ENCODE peak calls at places on chromosomes 7 and 10, in four cellular contexts. Z is endodermal cell, I is epithelial cell of esophagus, H is IMR-90. L is an unnamed sample.
A peak's percentile ranks its signal among the peaks of the same experiment; 100 is the strongest.

GRCh38 chr7:37400022-37400421 is 48.6 kb downstream of the ELMO1 start:
- DNase-seq in Z (no peak), I (no peak), H (no peak), L (no peak)

GRCh38 chr10:11782793-11783557 is 40.2 kb upstream of the PROSER2 start:
- DNase-seq in Z (peak; percentile 49), I (peak; percentile 77), H (peak; percentile 58), L (peak; percentile 74)

GRCh38 chr10:100483876-100484666 is 21.3 kb downstream of the WNT8B start:
- DNase-seq in Z (no peak), I (no peak), H (no peak), L (no peak)

GRCh38 chr10:111207525-111207924 is 130.7 kb downstream of the ADRA2A start:
- DNase-seq in Z (peak; percentile 68), I (no peak), H (no peak), L (no peak)

GRCh38 chr10:7483848-7484247 is 73.0 kb upstream of the SFMBT2 start:
- DNase-seq in Z (no peak), I (no peak), H (no peak), L (no peak)

GRCh38 chr10:118584181-118584954 is 11.1 kb downstream of the PRLHR start:
- DNase-seq in Z (no peak), I (peak; percentile 87), H (peak; percentile 70), L (peak; percentile 72)

GRCh38 chr7:27608776-27609495 is 53.7 kb downstream of the HIBADH start:
- DNase-seq in Z (no peak), I (peak; percentile 56), H (no peak), L (no peak)

GRCh38 chr10:50631052-50631451 is 7.3 kb upstream of the SGMS1 start:
- DNase-seq in Z (no peak), I (no peak), H (no peak), L (no peak)

GRCh38 chr7:144384555-144385245 is 18.8 kb downstream of the NOBOX start:
- DNase-seq in Z (peak; percentile 72), I (peak; percentile 74), H (no peak), L (peak; percentile 52)

GRCh38 chr10:31142026-31142425 is 110.4 kb upstream of the ZNF438 start:
- DNase-seq in Z (no peak), I (no peak), H (peak; percentile 90), L (peak; percentile 66)

GRCh38 chr7:87628780-87629569 is 777 bp downstream of the RUNDC3B start:
- DNase-seq in Z (peak; percentile 78), I (peak; percentile 57), H (no peak), L (peak; percentile 2)

GRCh38 chr10:73232887-73233286 is 14.2 kb downstream of the DNAJC9 start:
- DNase-seq in Z (peak; percentile 57), I (no peak), H (no peak), L (no peak)

GRCh38 chr10:119462773-119463172 is 79.7 kb downstream of the RGS10 start:
- DNase-seq in Z (no peak), I (no peak), H (no peak), L (no peak)

GRCh38 chr7:44065431-44066110 is at the start of gene PGAM2:
- DNase-seq in Z (peak; percentile 85), I (no peak), H (no peak), L (no peak)

GRCh38 chr10:14116837-14117236 is 213.9 kb downstream of the FRMD4A start:
- DNase-seq in Z (no peak), I (no peak), H (no peak), L (no peak)

GRCh38 chr10:110425684-110426293 is 71.9 kb upstream of the DUSP5 start:
- DNase-seq in Z (no peak), I (peak; percentile 74), H (peak; percentile 99), L (peak; percentile 83)

GRCh38 chr10:114953047-114953446 is 15.1 kb downstream of the TRUB1 start:
- DNase-seq in Z (no peak), I (no peak), H (peak; percentile 39), L (no peak)

GRCh38 chr10:52215745-52216361 is 98.2 kb upstream of the DKK1 start:
- DNase-seq in Z (peak; percentile 67), I (peak; percentile 75), H (peak; percentile 81), L (peak; percentile 85)

GRCh38 chr7:121032645-121033460 is 44.3 kb downstream of the CPED1 start:
- DNase-seq in Z (no peak), I (peak; percentile 39), H (peak; percentile 18), L (no peak)

GRCh38 chr7:80783688-80784327 is 135.0 kb downstream of the SEMA3C start:
- DNase-seq in Z (no peak), I (no peak), H (peak; percentile 65), L (peak; percentile 35)

GRCh38 chr10:17009228-17009700 is 120.3 kb downstream of the CUBN start:
- DNase-seq in Z (peak; percentile 1), I (peak; percentile 38), H (peak; percentile 80), L (peak; percentile 86)

GRCh38 chr7:44637788-44638594 is 31.6 kb downstream of the OGDH start:
- DNase-seq in Z (peak; percentile 5), I (peak; percentile 97), H (peak; percentile 89), L (peak; percentile 86)

GRCh38 chr10:52653221-52653501 is 119.4 kb downstream of the MBL2 start:
- DNase-seq in Z (no peak), I (no peak), H (no peak), L (no peak)

GRCh38 chr10:113753020-113753692 is 1.7 kb downstream of the PLEKHS1 start:
- DNase-seq in Z (no peak), I (peak; percentile 16), H (peak; percentile 6), L (no peak)

GRCh38 chr7:42677751-42678231 is 234.1 kb downstream of the C7orf25 start:
- DNase-seq in Z (no peak), I (peak; percentile 90), H (peak; percentile 43), L (peak; percentile 91)

GRCh38 chr7:46568420-46569116 is 647.5 kb upstream of the IGFBP3 start:
- DNase-seq in Z (no peak), I (peak; percentile 72), H (no peak), L (no peak)

GRCh38 chr10:132141076-132141475 is 45.7 kb upstream of the DPYSL4 start:
- DNase-seq in Z (no peak), I (no peak), H (no peak), L (no peak)

GRCh38 chr7:23586159-23586558 is 11.0 kb upstream of the CCDC126 start:
- DNase-seq in Z (no peak), I (no peak), H (no peak), L (no peak)

DNA sequence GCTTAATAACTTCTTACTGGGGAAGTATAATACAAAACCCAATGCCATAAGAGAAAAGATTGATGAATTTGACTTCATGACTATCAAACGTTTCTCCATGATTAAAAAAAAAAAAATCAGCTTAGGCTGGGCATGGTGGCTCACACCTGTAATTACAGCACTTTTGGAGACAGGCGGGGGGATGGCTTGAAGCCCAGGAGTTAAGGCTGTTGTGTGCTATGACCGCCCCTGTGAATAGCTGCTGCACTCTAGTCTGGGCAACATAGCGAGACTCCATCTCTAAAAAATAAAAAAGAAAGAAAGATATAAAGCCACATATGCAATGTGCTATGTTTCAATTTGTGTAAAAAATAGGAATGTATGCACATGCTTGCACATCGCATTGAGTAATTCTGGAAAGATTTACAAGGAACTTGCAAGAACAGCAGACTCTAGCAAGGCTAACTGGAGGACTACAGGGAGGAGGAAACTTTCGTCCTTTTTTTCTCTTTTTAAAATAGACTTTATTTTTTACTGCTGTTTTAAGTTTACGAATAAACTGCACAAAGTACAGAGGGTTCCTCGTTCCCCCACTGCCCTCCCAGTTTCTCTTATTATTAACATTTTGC is 10.3 kb upstream of the RARRES2 start:
- DNase-seq in Z (no peak), I (no peak), H (peak; percentile 25), L (peak; percentile 18)
- TF ChIP-seq CTCF in Z (peak; percentile 47), I (no peak), H (no peak), L (no peak)

DNA sequence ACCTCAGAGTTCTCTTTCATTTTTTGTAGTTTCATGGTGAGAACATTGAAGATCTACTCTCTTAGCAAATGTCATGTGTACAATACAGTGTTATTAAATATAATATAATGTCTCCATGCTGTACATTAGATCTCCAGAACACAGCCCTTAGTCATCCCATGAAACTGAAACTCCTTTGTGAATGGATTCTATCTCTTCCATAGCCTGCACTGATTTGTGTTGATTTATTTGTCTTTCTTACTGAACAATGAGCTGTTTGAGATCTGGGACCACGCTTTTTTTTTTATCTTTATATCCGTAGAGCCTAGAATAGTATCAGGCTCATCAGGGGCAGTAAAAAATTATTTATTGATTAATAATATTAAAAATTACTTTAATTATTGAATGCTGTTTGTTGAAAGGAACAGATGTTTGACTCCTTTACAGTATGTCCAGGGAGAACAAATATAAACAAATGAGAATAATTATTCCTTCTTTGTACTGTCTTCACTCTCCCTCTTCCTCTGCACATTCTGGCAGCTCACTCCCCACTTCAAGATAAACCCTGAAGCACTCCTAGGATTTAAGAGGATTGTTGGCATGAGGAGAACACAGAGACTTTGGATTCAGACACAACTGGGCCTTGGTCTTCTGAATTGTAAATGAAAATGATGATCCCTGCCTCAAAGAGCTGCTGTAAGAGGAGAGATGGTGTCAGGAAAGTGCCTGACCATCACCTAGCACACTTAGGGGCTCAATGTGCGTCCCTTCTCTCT is 81.6 kb upstream of the MSRB2 start:
- DNase-seq in Z (no peak), I (no peak), H (no peak), L (no peak)
- TF ChIP-seq CTCF in Z (no peak), I (no peak), H (no peak), L (no peak)

DNA sequence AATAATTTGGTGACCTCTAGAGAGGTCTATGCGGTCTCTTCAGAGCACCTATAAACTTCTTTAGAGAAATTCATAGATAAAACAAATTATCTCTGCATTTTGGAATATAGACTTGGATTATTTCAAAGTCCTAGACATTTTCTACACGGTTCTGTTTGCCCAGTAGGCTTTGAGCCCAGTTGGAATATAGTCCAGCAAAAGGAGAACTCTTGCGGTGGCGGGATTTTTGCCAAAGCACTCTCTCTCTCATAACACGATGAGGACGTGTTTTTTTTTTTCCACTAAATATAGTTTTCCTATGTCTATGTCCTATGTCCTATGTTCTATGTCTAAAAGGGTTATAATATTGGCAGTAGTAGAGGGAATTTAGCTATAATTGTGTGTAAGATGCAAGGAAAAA is 164.9 kb upstream of the AGR3 start:
- DNase-seq in Z (no peak), I (no peak), H (no peak), L (peak; percentile 44)
- TF ChIP-seq CTCF in Z (no peak), I (no peak), H (no peak), L (no peak)

GRCh38 chr7:108112683-108113082 is 17.5 kb downstream of the LAMB4 start:
- DNase-seq in Z (no peak), I (no peak), H (no peak), L (no peak)

GRCh38 chr7:108120196-108120595 is 10.0 kb downstream of the LAMB4 start:
- DNase-seq in Z (no peak), I (no peak), H (no peak), L (no peak)

GRCh38 chr7:108118959-108119358 is 11.2 kb downstream of the LAMB4 start:
- DNase-seq in Z (no peak), I (no peak), H (no peak), L (no peak)

GRCh38 chr7:108109216-108109908 is 20.8 kb downstream of the LAMB4 start:
- DNase-seq in Z (peak; percentile 58), I (peak; percentile 42), H (no peak), L (peak; percentile 36)

DNA sequence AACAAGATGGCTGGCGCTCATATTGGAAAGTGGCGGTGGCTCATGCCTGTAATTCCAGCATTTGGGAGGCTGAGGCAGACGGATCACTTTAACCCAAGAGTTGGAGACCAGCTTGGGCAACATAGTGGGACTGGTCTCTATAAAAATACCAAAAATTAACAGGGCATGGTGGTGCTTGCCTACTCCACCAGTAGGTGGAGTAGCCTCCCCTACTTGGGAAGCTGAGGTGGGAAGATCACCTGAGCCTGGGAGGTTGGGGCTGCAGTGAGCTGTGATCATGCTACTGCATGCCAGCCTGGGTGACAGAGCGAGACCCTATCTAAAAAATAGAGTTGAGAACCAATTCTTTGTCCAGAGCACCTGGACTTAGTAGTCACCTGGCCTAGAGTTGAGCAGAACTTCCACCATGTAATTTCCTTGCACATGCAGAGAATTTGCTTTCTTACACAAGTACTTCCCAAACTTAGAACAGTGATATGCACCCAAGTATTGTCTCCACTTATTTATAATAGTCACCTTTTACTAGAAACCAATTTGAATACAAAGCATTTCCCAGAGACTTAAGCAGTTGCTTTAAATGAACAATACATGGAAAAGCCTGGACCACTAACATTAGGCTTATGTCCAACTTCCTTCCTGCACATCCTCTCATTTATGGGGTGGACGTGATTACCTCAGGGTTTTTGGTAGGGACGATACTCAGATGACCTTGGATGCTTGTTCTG is 15.9 kb downstream of the LAMB4 start:
- DNase-seq in Z (peak; percentile 84), I (peak; percentile 66), H (no peak), L (peak; percentile 15)
- TF ChIP-seq CTCF in Z (peak; percentile 91), I (peak; percentile 89), H (peak; percentile 29), L (peak; percentile 53)

L was measured in fibroblast of pulmonary artery.